ENCODE peak calls at places on chromosome 17, in seven cellular contexts. M is colonic mucosa; D is CD4-positive, alpha-beta T cell; Y is IMR-90; R is adrenal gland; N is body of pancreas; S is CD8-positive, alpha-beta memory T cell. Q is an unnamed sample.

GRCh38 chr17:32627233-32628008 is 140.6 kb downstream of the CDK5R1 start:
- DNase-seq in M (no peak), D (no peak), Y (no peak), R (peak), N (peak), S (no peak), Q (peak)

GRCh38 chr17:4788807-4789700 is at the start of gene GLTPD2:
- DNase-seq in M (no peak), D (no peak), Y (no peak), R (no peak), N (peak), S (no peak), Q (no peak)

GRCh38 chr17:28684963-28685362 is 23.0 kb downstream of the SUPT6H start:
- DNase-seq in M (peak), D (no peak), Y (peak), R (peak), N (peak), S (no peak), Q (no peak)

GRCh38 chr17:66807182-66807581 is 27.7 kb upstream of the CACNG5 start:
- DNase-seq in M (no peak), D (no peak), Y (no peak), R (peak), N (peak), S (no peak), Q (no peak)

GRCh38 chr17:19381741-19382444 is 3.6 kb downstream of the MAPK7 start:
- DNase-seq in M (no peak), D (no peak), Y (no peak), R (peak), N (no peak), S (no peak), Q (no peak)

GRCh38 chr17:71936977-71937376 is 183.8 kb upstream of the SOX9 start:
- DNase-seq in M (no peak), D (no peak), Y (no peak), R (no peak), N (no peak), S (no peak), Q (no peak)

GRCh38 chr17:19274893-19275292 is 37.7 kb downstream of the EPN2 start:
- DNase-seq in M (no peak), D (no peak), Y (no peak), R (no peak), N (no peak), S (no peak), Q (no peak)

GRCh38 chr17:75785016-75785769 is 587 bp downstream of the UNK start:
- DNase-seq in M (peak), D (peak), Y (peak), R (peak), N (peak), S (no peak), Q (peak)

GRCh38 chr17:28734712-28735241 is 6.2 kb downstream of the NEK8 start:
- DNase-seq in M (no peak), D (no peak), Y (no peak), R (no peak), N (no peak), S (no peak), Q (no peak)

GRCh38 chr17:28792877-28793666 is 49.3 kb downstream of the TRAF4 start:
- DNase-seq in M (no peak), D (no peak), Y (peak), R (no peak), N (no peak), S (no peak), Q (no peak)

GRCh38 chr17:42694524-42694923 is 12.2 kb downstream of the CNTNAP1 start:
- DNase-seq in M (no peak), D (no peak), Y (no peak), R (no peak), N (no peak), S (no peak), Q (no peak)

GRCh38 chr17:77491921-77492445 is 351.2 kb downstream of the SEC14L1 start:
- DNase-seq in M (no peak), D (peak), Y (no peak), R (peak), N (no peak), S (no peak), Q (no peak)

DNA sequence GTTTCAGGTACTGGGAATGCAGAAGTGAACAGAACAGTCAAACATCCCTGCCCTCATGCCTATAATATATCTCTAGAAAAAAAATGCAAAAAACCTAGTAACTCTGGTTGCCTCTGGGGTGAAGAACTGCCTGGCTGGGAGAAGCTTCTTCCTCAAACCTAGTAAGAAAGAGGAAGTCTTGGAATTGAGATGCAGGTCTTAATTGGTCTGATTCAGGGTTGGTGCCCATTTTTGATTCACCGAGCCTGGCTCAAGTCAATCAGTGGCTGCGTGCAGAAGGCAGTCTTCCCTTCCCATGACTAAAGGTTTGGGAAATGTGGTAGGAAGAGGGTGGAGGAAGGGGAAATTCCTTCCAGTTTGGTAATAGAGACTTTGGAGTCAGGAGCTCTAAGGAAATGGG is 22.4 kb downstream of the CDRT15 start:
- DNase-seq in M (no peak), D (no peak), Y (peak), R (no peak), N (no peak), S (no peak), Q (no peak)
- H3K27ac ChIP-seq in M (no peak), D (no peak), Y (no peak), R (no peak), N (no peak), S (no peak), Q (no peak)

DNA sequence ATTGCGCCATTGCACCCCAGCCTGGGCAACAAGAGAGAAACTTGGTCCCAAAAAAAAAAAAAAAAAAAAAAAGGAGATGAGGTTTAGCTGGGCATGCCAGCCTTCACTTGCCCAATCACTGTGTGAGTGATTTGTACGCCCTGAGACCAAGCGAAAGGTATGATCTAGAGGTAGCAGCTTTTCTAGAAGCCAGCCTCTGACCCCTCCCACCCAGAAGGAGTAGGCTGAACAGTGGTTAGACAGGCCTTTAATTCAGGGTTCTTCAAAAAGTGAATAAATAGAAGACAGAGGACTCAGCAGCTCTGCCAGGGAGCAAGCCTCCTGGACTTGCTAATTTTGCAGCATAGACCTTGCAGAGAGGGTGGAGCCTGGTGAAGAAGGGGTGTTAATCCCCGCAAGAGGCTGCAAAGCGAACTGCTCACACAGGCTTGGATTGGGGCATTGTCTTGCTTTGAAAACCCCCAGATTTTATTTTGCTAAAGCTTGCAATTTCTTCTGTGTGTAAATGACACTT is 7.1 kb upstream of the CYTH1 start:
- DNase-seq in M (no peak), D (no peak), Y (no peak), R (no peak), N (peak), S (no peak), Q (no peak)
- H3K27ac ChIP-seq in M (peak), D (peak), Y (peak), R (no peak), N (peak), S (no peak), Q (no peak)

GRCh38 chr17:81453049-81453448 is 57.8 kb downstream of the BAHCC1 start:
- DNase-seq in M (no peak), D (no peak), Y (no peak), R (no peak), N (no peak), S (no peak), Q (no peak)
- H3K27ac ChIP-seq in M (no peak), D (no peak), Y (no peak), R (no peak), N (no peak), S (no peak), Q (no peak)

GRCh38 chr17:59634632-59635561 is 15.2 kb downstream of the CLTC start:
- DNase-seq in M (no peak), D (no peak), Y (no peak), R (no peak), N (no peak), S (no peak), Q (no peak)
- H3K27ac ChIP-seq in M (no peak), D (no peak), Y (no peak), R (no peak), N (peak), S (no peak), Q (no peak)

GRCh38 chr17:69539781-69540319 is 125.4 kb downstream of the MAP2K6 start:
- DNase-seq in M (peak), D (no peak), Y (peak), R (no peak), N (no peak), S (no peak), Q (peak)
- H3K27ac ChIP-seq in M (peak), D (no peak), Y (peak), R (no peak), N (no peak), S (no peak), Q (peak)

GRCh38 chr17:82496529-82497434 is 22.8 kb upstream of the FOXK2 start:
- DNase-seq in M (peak), D (peak), Y (peak), R (peak), N (peak), S (peak), Q (peak)
- H3K27ac ChIP-seq in M (peak), D (peak), Y (peak), R (no peak), N (peak), S (peak), Q (no peak)

DNA sequence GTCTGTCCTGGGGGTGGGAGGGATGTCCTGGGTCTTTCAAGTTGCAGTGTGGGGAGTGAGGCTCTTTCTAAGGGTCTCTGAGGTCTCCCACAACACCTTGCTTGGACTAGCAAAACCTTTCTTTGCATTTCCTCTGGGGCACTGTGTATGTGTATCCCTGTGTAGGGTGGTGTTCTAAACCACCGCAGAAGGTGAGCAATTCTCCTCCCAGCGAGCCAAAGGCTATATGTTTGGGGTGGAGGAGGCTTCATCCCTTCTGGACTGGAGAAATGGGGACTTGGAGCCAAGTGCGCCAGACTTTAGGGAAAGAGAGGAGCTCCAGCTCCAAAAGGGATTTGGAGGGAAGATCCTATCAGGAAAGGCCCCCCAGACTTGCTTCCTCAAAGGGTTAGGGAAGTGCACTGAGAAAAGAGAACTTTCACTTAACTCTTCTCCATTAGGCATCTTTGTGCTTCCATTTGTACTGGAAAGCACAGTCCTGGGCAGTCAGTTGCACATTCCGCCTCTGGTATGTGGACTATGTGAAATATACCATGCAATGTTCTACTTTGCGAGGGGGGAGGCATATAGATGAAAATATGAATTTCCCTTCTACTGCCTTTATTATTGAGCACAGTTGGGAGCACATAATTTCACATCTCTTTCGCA is 18.9 kb upstream of the HOXB9 start:
- DNase-seq in M (peak), D (no peak), Y (no peak), R (no peak), N (no peak), S (no peak), Q (no peak)
- H3K27ac ChIP-seq in M (peak), D (no peak), Y (no peak), R (no peak), N (no peak), S (no peak), Q (no peak)

Q was measured in astrocyte.